ENCODE peak calls at places on chromosomes 2 and 18, in six cellular contexts. J is MCF 10A, F is lower leg skin, H is PC-3, D is colonic mucosa, W is brain microvascular endothelial cell. V is an unnamed sample.

GRCh38 chr2:63403820-63404219 is 184.5 kb downstream of the WDPCP start:
- DNase-seq in J (no peak), F (no peak), H (no peak), D (no peak), W (no peak), V (no peak)

GRCh38 chr2:225017713-225018112 is 24.6 kb downstream of the DOCK10 start:
- DNase-seq in J (no peak), F (no peak), H (no peak), D (no peak), W (no peak), V (no peak)

GRCh38 chr2:221606369-221606768 is 34.3 kb upstream of the EPHA4 start:
- DNase-seq in J (no peak), F (no peak), H (no peak), D (no peak), W (no peak), V (no peak)

GRCh38 chr18:46213295-46213694 is 109.1 kb downstream of the HAUS1 start:
- DNase-seq in J (peak), F (no peak), H (peak), D (no peak), W (no peak), V (no peak)

GRCh38 chr2:232632904-232633412 is 446 bp upstream of the EFHD1 start:
- DNase-seq in J (no peak), F (peak), H (peak), D (no peak), W (no peak), V (no peak)

GRCh38 chr2:240595381-240596079 is 9.0 kb downstream of the CAPN10 start:
- DNase-seq in J (no peak), F (peak), H (no peak), D (peak), W (peak), V (no peak)

GRCh38 chr2:228613133-228613532 is 431.6 kb upstream of the SPHKAP start:
- DNase-seq in J (peak), F (no peak), H (peak), D (no peak), W (peak), V (peak)

GRCh38 chr2:237310515-237311114 is 103.3 kb downstream of the COL6A3 start:
- DNase-seq in J (peak), F (no peak), H (peak), D (no peak), W (peak), V (no peak)

GRCh38 chr18:62018034-62018760 is 125.4 kb upstream of the RNF152 start:
- DNase-seq in J (no peak), F (peak), H (no peak), D (peak), W (no peak), V (peak)

GRCh38 chr2:176501652-176502051 is 232.4 kb downstream of the MTX2 start:
- DNase-seq in J (no peak), F (no peak), H (no peak), D (no peak), W (no peak), V (no peak)

GRCh38 chr2:106575955-106576354 is 88.8 kb downstream of the CD8B2 start:
- DNase-seq in J (peak), F (no peak), H (no peak), D (no peak), W (peak), V (peak)

GRCh38 chr18:55768255-55768654 is 180.3 kb upstream of the TCF4 start:
- DNase-seq in J (peak), F (no peak), H (no peak), D (no peak), W (no peak), V (no peak)

GRCh38 chr2:45814528-45814927 is 163.1 kb downstream of the PRKCE start:
- DNase-seq in J (no peak), F (no peak), H (no peak), D (no peak), W (no peak), V (no peak)

GRCh38 chr2:232320038-232320790 is 58.3 kb upstream of the ALPP start:
- DNase-seq in J (no peak), F (peak), H (no peak), D (peak), W (no peak), V (no peak)

GRCh38 chr2:231877533-231878456 is 48.4 kb downstream of the NPPC start:
- DNase-seq in J (peak), F (peak), H (peak), D (no peak), W (peak), V (no peak)

GRCh38 chr2:173213181-173213580 is 137.5 kb downstream of the MAP3K20 start:
- DNase-seq in J (no peak), F (no peak), H (no peak), D (no peak), W (no peak), V (no peak)

GRCh38 chr2:56185101-56185581 is 1.4 kb downstream of the CCDC85A start:
- DNase-seq in J (peak), F (peak), H (peak), D (peak), W (no peak), V (no peak)

GRCh38 chr18:45285251-45285650 is 330.0 kb upstream of the SLC14A2 start:
- DNase-seq in J (no peak), F (no peak), H (no peak), D (no peak), W (no peak), V (no peak)

GRCh38 chr2:233029321-233029720 is 3.2 kb upstream of the NEU2 start:
- DNase-seq in J (peak), F (no peak), H (peak), D (no peak), W (no peak), V (peak)

GRCh38 chr2:64650722-64651338 is 2.9 kb downstream of the SERTAD2 start:
- DNase-seq in J (no peak), F (peak), H (peak), D (peak), W (no peak), V (no peak)

GRCh38 chr2:132620115-132620514 is 49.9 kb downstream of the LYPD1 start:
- DNase-seq in J (peak), F (no peak), H (peak), D (no peak), W (no peak), V (peak)

DNA sequence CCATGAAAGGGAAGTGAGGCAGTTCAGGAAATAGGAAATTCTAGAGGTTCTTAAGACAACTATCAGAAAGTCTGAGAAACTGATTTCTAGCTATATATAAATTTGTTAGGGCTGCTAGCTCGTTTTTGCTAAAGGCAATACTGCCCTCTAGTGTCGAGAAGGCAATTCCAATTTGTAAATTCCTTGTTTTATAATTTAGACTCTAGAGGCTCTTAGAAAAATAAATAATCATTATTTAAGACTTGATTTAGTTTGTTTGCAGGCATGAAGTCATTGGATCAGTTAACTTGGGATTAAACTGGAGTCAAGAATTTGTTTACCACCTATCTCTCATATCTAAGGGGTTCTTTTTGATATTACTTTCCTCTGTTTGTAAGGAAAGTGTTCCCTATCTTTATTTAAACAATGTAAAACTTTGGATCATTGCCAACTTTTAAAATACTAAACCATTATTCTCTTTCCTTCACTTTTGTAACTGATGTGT is 66.2 kb downstream of the ACVR2A start:
- DNase-seq in J (peak), F (no peak), H (peak), D (peak), W (peak), V (peak)
- TF ChIP-seq CTCF in J (peak), F (no peak), H (peak), D (peak), W (peak), V (peak)

DNA sequence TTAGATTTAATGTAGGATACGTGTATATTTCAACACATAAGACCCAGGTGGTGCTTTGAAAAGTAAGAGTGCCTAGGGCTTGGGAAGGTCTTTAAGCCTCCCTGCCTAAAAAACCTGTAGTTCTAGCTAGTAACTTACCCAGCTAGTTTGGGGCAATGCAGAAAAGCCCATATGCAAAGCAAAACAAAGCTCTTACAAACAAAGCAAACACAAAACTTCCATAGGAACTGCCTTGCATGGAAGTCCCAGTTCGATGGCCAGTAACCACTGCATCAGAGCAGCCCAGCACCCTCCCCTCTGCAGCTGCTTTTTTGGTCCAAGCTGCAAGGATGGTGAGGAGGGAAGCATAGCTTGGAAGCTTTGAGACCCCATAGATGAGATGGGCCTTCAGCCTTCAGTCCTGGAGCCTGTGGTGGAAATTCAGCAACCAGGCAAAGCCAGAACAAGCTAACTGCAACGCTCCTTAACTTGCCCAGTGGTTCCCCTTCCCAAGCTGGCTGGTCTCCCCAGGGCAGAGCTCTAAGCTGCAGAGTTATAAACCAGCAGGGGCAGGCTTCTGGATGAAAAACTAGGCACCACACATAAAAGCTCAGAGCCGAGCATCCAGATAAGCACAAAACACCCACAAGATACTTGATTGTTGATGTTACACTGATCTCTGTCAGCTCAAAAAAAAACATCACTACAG is 16.2 kb downstream of the C2orf76 start:
- DNase-seq in J (no peak), F (no peak), H (no peak), D (no peak), W (no peak), V (no peak)
- TF ChIP-seq CTCF in J (no peak), F (no peak), H (no peak), D (no peak), W (peak), V (no peak)

GRCh38 chr2:183838295-183838694 is 714.1 kb downstream of the NUP35 start:
- DNase-seq in J (no peak), F (no peak), H (no peak), D (no peak), W (no peak), V (no peak)

GRCh38 chr2:183837157-183837556 is 712.9 kb downstream of the NUP35 start:
- DNase-seq in J (no peak), F (peak), H (no peak), D (no peak), W (no peak), V (no peak)

GRCh38 chr2:183840061-183840584 is 715.9 kb downstream of the NUP35 start:
- DNase-seq in J (no peak), F (no peak), H (no peak), D (no peak), W (no peak), V (no peak)
- TF ChIP-seq CTCF in J (no peak), F (no peak), H (no peak), D (no peak), W (no peak), V (no peak)

GRCh38 chr2:163551974-163552373 is 183.8 kb downstream of the FIGN start:
- DNase-seq in J (peak), F (no peak), H (peak), D (no peak), W (peak), V (no peak)

GRCh38 chr2:163554864-163555263 is 180.9 kb downstream of the FIGN start:
- DNase-seq in J (no peak), F (no peak), H (no peak), D (no peak), W (peak), V (no peak)

GRCh38 chr2:163553601-163554000 is 182.2 kb downstream of the FIGN start:
- DNase-seq in J (no peak), F (no peak), H (no peak), D (no peak), W (no peak), V (no peak)

GRCh38 chr2:163556511-163556910 is 179.3 kb downstream of the FIGN start:
- DNase-seq in J (no peak), F (no peak), H (no peak), D (no peak), W (peak), V (peak)

DNA sequence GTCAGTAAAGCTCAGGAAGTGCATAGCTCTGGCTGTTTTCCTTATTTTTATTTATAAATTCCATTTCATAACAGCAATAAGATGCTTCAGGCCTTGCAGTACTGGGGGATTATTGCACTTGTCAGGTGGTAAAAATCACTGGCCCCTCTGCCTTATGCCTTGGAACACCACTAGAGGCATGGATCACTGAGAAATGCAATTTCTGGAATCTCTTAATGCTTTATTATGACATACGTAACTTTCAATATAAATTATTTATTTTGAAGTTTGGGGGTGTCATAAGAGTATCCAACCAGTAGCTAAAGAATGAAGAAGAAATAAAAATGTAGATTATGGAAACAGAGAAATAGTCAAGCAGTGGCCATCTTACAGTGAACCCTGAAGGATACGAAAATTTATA is 183.1 kb downstream of the FIGN start:
- DNase-seq in J (no peak), F (no peak), H (no peak), D (no peak), W (no peak), V (no peak)
- TF ChIP-seq CTCF in J (no peak), F (no peak), H (no peak), D (no peak), W (peak), V (no peak)

GRCh38 chr18:12377556-12378553 is 828 bp upstream of the AFG3L2 start:
- DNase-seq in J (no peak), F (peak), H (no peak), D (no peak), W (no peak), V (peak)
- TF ChIP-seq CTCF in J (no peak), F (no peak), H (no peak), D (no peak), W (peak), V (peak)

GRCh38 chr2:239395524-239395923 is 5.3 kb downstream of the HDAC4 start:
- DNase-seq in J (no peak), F (no peak), H (no peak), D (no peak), W (no peak), V (no peak)

GRCh38 chr2:239398536-239398935 is 2.3 kb downstream of the HDAC4 start:
- DNase-seq in J (no peak), F (peak), H (no peak), D (no peak), W (no peak), V (no peak)

GRCh38 chr2:239397856-239398470 is 2.9 kb downstream of the HDAC4 start:
- DNase-seq in J (no peak), F (peak), H (no peak), D (no peak), W (no peak), V (no peak)

GRCh38 chr2:239394978-239395377 is 5.8 kb downstream of the HDAC4 start:
- DNase-seq in J (no peak), F (peak), H (no peak), D (no peak), W (no peak), V (no peak)

GRCh38 chr2:239396881-239397681 is 3.7 kb downstream of the HDAC4 start:
- DNase-seq in J (no peak), F (peak), H (no peak), D (no peak), W (no peak), V (no peak)
- TF ChIP-seq CTCF in J (no peak), F (no peak), H (no peak), D (no peak), W (no peak), V (no peak)

GRCh38 chr2:68722712-68723111 is 11.9 kb upstream of the ARHGAP25 start:
- DNase-seq in J (no peak), F (no peak), H (no peak), D (no peak), W (no peak), V (no peak)
- TF ChIP-seq CTCF in J (no peak), F (no peak), H (peak), D (no peak), W (peak), V (peak)

DNA sequence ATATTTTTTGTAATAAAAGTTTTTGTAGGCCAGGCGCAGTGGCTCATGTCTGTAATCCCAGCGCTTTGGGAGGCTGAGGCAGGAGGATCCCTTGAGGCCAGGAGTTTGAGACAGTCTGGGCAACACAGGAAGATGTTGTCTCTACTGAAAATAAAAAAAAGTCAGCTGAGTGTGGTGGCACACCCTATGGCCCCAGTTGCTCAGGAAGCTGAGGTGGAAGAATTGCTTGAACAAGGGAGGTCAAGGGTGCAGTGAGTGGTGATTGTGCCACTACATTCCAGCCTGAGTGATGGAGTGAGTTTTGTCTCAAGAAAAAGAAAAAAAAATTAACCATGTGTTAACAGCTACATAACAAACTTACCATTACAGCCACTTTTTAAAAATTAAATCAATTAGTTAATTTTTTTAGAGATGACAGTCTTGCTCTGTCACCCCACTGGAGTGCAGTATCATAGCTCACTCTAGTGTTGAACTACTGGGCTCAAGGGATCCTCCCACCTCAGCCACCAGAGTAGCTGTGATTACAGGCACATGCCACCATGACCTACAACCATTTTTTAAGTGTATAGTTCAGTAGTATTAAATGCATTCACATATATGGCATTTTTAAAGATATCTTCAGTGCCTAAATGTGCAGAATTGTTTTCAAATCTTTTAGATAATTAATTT is 67.2 kb upstream of the ACYP2 start:
- DNase-seq in J (no peak), F (no peak), H (no peak), D (no peak), W (no peak), V (no peak)
- TF ChIP-seq CTCF in J (no peak), F (no peak), H (no peak), D (no peak), W (no peak), V (no peak)

V was measured in HFFc6.